ENCODE peak calls at places on chromosomes 4 and X, in ten cellular contexts. A is non-pigmented ciliary epithelial cell; H is stomach; C is ecto neural progenitor cell; W is activated B cell treated with CpG ODN at 0.5 μM for 24 hours; X is stimulated activated naive B cell treated with anti-CD40 and anti-IgM and Interleukin-4, amounts not matched to agents 10 μg/mL and 1 μg/mL and 100 μg/mL, for 72 hours; F is cardiac fibroblast; K is OCI-LY7; Y is mesendoderm; M is caudate nucleus. R is an unnamed sample.

GRCh38 chrX:20718592-20718991 is 451.9 kb upstream of the RPS6KA3 start:
- DNase-seq in A (no peak), H (no peak), C (no peak), W (no peak), X (no peak), F (no peak), K (no peak), Y (no peak), M (peak), R (no peak)

GRCh38 chr4:111562811-111563210 is 582.4 kb upstream of the FAM241A start:
- DNase-seq in A (peak), H (no peak), C (no peak), W (no peak), X (no peak), F (peak), K (no peak), Y (no peak), M (no peak), R (no peak)

GRCh38 chr4:7134737-7135388 is 57.5 kb upstream of the SORCS2 start:
- DNase-seq in A (peak), H (peak), C (no peak), W (no peak), X (no peak), F (peak), K (no peak), Y (no peak), M (no peak), R (no peak)

GRCh38 chrX:78105944-78106650 is 2.0 kb downstream of the PGK1 start:
- DNase-seq in A (no peak), H (no peak), C (no peak), W (no peak), X (no peak), F (no peak), K (no peak), Y (no peak), M (no peak), R (no peak)

GRCh38 chr4:139794158-139794954 is 128.7 kb downstream of the MGST2 start:
- DNase-seq in A (no peak), H (no peak), C (no peak), W (no peak), X (no peak), F (peak), K (no peak), Y (no peak), M (no peak), R (no peak)

GRCh38 chr4:882646-883045 is 49.5 kb downstream of the GAK start:
- DNase-seq in A (no peak), H (no peak), C (no peak), W (no peak), X (no peak), F (no peak), K (no peak), Y (no peak), M (no peak), R (no peak)

GRCh38 chr4:150072906-150073714 is 5.1 kb upstream of the DCLK2 start:
- DNase-seq in A (peak), H (no peak), C (no peak), W (no peak), X (no peak), F (peak), K (no peak), Y (no peak), M (no peak), R (no peak)

GRCh38 chr4:82715731-82716617 is 82.6 kb downstream of the SCD5 start:
- DNase-seq in A (peak), H (no peak), C (no peak), W (no peak), X (no peak), F (peak), K (no peak), Y (peak), M (no peak), R (no peak)

GRCh38 chrX:107566603-107567262 is 61.6 kb upstream of the PRPS1 start:
- DNase-seq in A (no peak), H (no peak), C (no peak), W (no peak), X (no peak), F (peak), K (no peak), Y (peak), M (no peak), R (no peak)

GRCh38 chr4:124529131-124529530 is 183.4 kb downstream of the ANKRD50 start:
- DNase-seq in A (no peak), H (no peak), C (no peak), W (no peak), X (no peak), F (no peak), K (no peak), Y (no peak), M (no peak), R (no peak)

GRCh38 chr4:93053140-93053539 is 749.4 kb downstream of the GRID2 start:
- DNase-seq in A (no peak), H (no peak), C (no peak), W (no peak), X (no peak), F (no peak), K (no peak), Y (no peak), M (no peak), R (no peak)

GRCh38 chr4:32858971-32859370 is 2138.8 kb downstream of the PCDH7 start:
- DNase-seq in A (peak), H (no peak), C (no peak), W (no peak), X (no peak), F (peak), K (no peak), Y (no peak), M (no peak), R (no peak)

GRCh38 chr4:10579700-10580099 is 104.9 kb downstream of the CLNK start:
- DNase-seq in A (no peak), H (no peak), C (no peak), W (no peak), X (no peak), F (no peak), K (no peak), Y (no peak), M (no peak), R (no peak)

GRCh38 chr4:186924723-186925122 is 201.1 kb upstream of the FAT1 start:
- DNase-seq in A (no peak), H (no peak), C (no peak), W (no peak), X (no peak), F (peak), K (no peak), Y (no peak), M (no peak), R (no peak)

GRCh38 chrX:41022579-41022978 is 62.7 kb upstream of the USP9X start:
- DNase-seq in A (no peak), H (no peak), C (no peak), W (no peak), X (no peak), F (peak), K (no peak), Y (no peak), M (no peak), R (no peak)

GRCh38 chr4:157115613-157116340 is 39.8 kb downstream of the GLRB start:
- DNase-seq in A (peak), H (no peak), C (no peak), W (no peak), X (no peak), F (peak), K (no peak), Y (peak), M (no peak), R (no peak)

GRCh38 chrX:86379209-86379608 is 231.0 kb downstream of the DACH2 start:
- DNase-seq in A (no peak), H (no peak), C (no peak), W (no peak), X (no peak), F (no peak), K (no peak), Y (no peak), M (no peak), R (no peak)

GRCh38 chrX:150577174-150577573 is 8.8 kb downstream of the MTM1 start:
- DNase-seq in A (no peak), H (no peak), C (no peak), W (no peak), X (no peak), F (no peak), K (no peak), Y (no peak), M (no peak), R (no peak)

GRCh38 chr4:8225704-8226443 is 26.8 kb downstream of the SH3TC1 start:
- DNase-seq in A (no peak), H (no peak), C (no peak), W (no peak), X (no peak), F (no peak), K (no peak), Y (peak), M (no peak), R (peak)

GRCh38 chrX:112913807-112914206 is 73.2 kb upstream of the AMOT start:
- DNase-seq in A (no peak), H (no peak), C (no peak), W (no peak), X (no peak), F (no peak), K (no peak), Y (no peak), M (no peak), R (no peak)

GRCh38 chr4:127196656-127197352 is 436.0 kb upstream of the INTU start:
- DNase-seq in A (no peak), H (no peak), C (peak), W (no peak), X (no peak), F (no peak), K (no peak), Y (no peak), M (no peak), R (no peak)

GRCh38 chrX:130118941-130119640 is 8.8 kb upstream of the ELF4 start:
- DNase-seq in A (no peak), H (no peak), C (no peak), W (no peak), X (no peak), F (peak), K (no peak), Y (no peak), M (no peak), R (no peak)

GRCh38 chrX:48800574-48801280 is 1.1 kb upstream of the HDAC6 start:
- DNase-seq in A (no peak), H (no peak), C (no peak), W (no peak), X (no peak), F (no peak), K (peak), Y (peak), M (no peak), R (no peak)